ENCODE peak calls at places on chromosomes 4 and X, in four cellular contexts. O is GM23248, D is mesenchymal stem cell, Q is brain microvascular endothelial cell. R is an unnamed sample.

GRCh38 chr4:173919196-173919595 is 364.3 kb downstream of the FBXO8 start:
- DNase-seq in O (no peak), D (peak), Q (no peak), R (no peak)

GRCh38 chr4:77728420-77728819 is 90.7 kb downstream of the CNOT6L start:
- DNase-seq in O (no peak), D (no peak), Q (no peak), R (no peak)

GRCh38 chrX:27583976-27584375 is 6.2 kb upstream of the DCAF8L2 start:
- DNase-seq in O (no peak), D (peak), Q (no peak), R (no peak)

GRCh38 chr4:80072607-80073361 is at the start of gene ANTXR2:
- DNase-seq in O (peak), D (peak), Q (peak), R (peak)

GRCh38 chrX:20547649-20548051 is 280.9 kb upstream of the RPS6KA3 start:
- DNase-seq in O (peak), D (peak), Q (peak), R (no peak)

GRCh38 chr4:145736241-145736831 is 56.4 kb downstream of the C4orf51 start:
- DNase-seq in O (peak), D (peak), Q (no peak), R (no peak)

GRCh38 chr4:187656953-187657352 is 338.6 kb upstream of the ZFP42 start:
- DNase-seq in O (no peak), D (peak), Q (no peak), R (no peak)

GRCh38 chr4:89640620-89641366 is 196.2 kb downstream of the SNCA start:
- DNase-seq in O (peak), D (peak), Q (peak), R (no peak)

GRCh38 chrX:54721424-54721823 is 76.6 kb downstream of the ITIH6 start:
- DNase-seq in O (no peak), D (no peak), Q (no peak), R (no peak)

GRCh38 chr4:139555705-139556070 is 331 bp downstream of the SETD7 start:
- DNase-seq in O (peak), D (no peak), Q (no peak), R (peak)

GRCh38 chr4:158202475-158202874 is 7.8 kb upstream of the TMEM144 start:
- DNase-seq in O (no peak), D (no peak), Q (no peak), R (no peak)

GRCh38 chr4:5212255-5213032 is 161.2 kb downstream of the STK32B start:
- DNase-seq in O (no peak), D (no peak), Q (no peak), R (no peak)

GRCh38 chr4:5079581-5079980 is 28.3 kb downstream of the STK32B start:
- DNase-seq in O (peak), D (peak), Q (peak), R (no peak)

GRCh38 chr4:44522761-44523445 is 74.3 kb upstream of the KCTD8 start:
- DNase-seq in O (no peak), D (no peak), Q (no peak), R (no peak)

GRCh38 chrX:16160729-16161128 is 6.6 kb upstream of the MAGEB17 start:
- DNase-seq in O (peak), D (peak), Q (peak), R (no peak)

GRCh38 chr4:182937268-182938208 is 20.4 kb upstream of the DCTD start:
- DNase-seq in O (peak), D (no peak), Q (no peak), R (no peak)

GRCh38 chr4:7531640-7531994 is 96.9 kb upstream of the PSAPL1 start:
- DNase-seq in O (no peak), D (no peak), Q (no peak), R (no peak)

GRCh38 chrX:134548257-134548732 is 88.3 kb downstream of the HPRT1 start:
- DNase-seq in O (peak), D (peak), Q (no peak), R (no peak)

GRCh38 chrX:134546187-134546586 is 86.2 kb downstream of the HPRT1 start:
- DNase-seq in O (no peak), D (no peak), Q (no peak), R (no peak)

GRCh38 chrX:134551365-134552095 is 91.6 kb downstream of the HPRT1 start:
- DNase-seq in O (peak), D (peak), Q (no peak), R (no peak)

GRCh38 chrX:134547047-134547679 is 87.2 kb downstream of the HPRT1 start:
- DNase-seq in O (peak), D (peak), Q (no peak), R (no peak)

DNA sequence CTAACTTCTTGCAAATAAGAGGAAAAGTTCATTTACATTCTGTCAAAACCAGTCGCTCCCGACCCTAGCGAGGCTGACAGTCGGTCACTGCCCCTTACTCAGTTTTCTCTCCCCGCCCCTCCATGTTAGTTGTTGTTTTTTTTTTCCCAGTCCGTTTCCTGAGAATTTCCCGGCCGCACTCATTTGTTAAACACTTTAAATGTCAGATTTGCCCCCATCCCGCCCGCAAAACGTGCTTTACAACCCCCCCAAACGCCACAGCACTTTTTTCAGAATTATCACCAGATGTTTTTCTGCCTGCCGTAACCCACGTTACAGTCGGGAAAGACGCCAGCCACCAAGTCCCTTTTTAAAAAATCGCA is 88.9 kb downstream of the HPRT1 start:
- DNase-seq in O (no peak), D (no peak), Q (no peak), R (no peak)
- H3K4me3 ChIP-seq in O (peak), D (peak), Q (peak), R (peak)

DNA sequence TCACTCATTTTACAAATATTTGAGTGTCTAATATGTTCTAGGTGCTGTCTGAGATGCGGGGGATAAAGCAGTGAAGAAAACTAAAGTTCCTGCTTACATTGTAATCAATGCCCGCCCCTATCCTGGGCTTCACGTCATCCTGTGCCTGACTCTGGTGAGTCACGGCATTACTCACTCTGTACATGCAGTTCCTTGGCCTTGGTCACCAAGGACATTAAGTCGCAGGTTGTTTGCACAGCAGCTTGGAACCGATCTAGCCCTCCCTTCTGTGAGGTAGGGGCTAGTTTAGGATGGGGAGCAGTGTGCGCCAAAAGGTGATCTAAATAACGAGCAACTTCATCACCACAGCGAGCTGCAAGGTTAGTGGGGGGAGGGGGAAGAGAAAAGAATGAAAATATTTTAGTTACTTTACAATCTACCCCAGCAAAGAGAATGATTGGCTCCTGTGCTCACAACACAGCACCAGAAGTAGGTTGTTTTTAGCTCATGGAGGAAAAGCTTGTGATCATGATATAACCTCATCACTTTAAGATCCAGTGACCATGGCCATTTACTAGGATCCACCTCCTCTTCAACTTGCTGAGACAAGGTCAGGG is 48.0 kb upstream of the HDAC8 start:
- DNase-seq in O (peak), D (peak), Q (peak), R (no peak)
- H3K4me3 ChIP-seq in O (peak), D (no peak), Q (peak), R (no peak)

GRCh38 chr4:185538806-185539205 is 3.5 kb upstream of the PDLIM3 start:
- DNase-seq in O (no peak), D (no peak), Q (no peak), R (no peak)

GRCh38 chr4:185541251-185541671 is 6.0 kb upstream of the PDLIM3 start:
- DNase-seq in O (no peak), D (no peak), Q (no peak), R (no peak)

GRCh38 chr4:185540487-185541125 is 5.3 kb upstream of the PDLIM3 start:
- DNase-seq in O (no peak), D (no peak), Q (no peak), R (no peak)

GRCh38 chr4:185540040-185540439 is 4.7 kb upstream of the PDLIM3 start:
- DNase-seq in O (no peak), D (no peak), Q (no peak), R (no peak)

GRCh38 chr4:185542626-185543336 is 7.5 kb upstream of the PDLIM3 start:
- DNase-seq in O (no peak), D (peak), Q (no peak), R (no peak)
- H3K4me3 ChIP-seq in O (no peak), D (no peak), Q (no peak), R (no peak)

DNA sequence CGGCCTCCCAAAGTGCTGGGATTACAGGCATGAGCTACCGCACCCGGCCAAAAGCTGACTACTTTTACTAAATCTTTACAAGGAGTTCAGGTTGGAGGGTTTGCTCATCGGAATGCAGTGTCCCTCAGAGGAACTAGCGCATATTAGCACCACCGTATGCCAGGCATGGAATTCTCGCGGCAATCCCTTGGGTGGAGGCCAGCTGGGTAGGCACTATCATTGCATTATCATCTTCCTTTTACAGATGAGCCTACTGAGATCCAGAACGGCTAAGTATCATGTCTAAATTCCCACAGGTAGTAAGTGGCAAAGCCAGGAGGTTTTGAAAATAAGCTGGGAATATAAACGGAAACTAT is 6.1 kb upstream of the CXorf66 start:
- DNase-seq in O (peak), D (no peak), Q (no peak), R (no peak)
- H3K4me3 ChIP-seq in O (peak), D (no peak), Q (no peak), R (no peak)

GRCh38 chrX:95716841-95717240 is 967.8 kb upstream of the DIAPH2 start:
- DNase-seq in O (no peak), D (no peak), Q (no peak), R (no peak)

GRCh38 chrX:95718746-95719145 is 965.9 kb upstream of the DIAPH2 start:
- DNase-seq in O (no peak), D (no peak), Q (no peak), R (no peak)

GRCh38 chrX:95721011-95721410 is 963.6 kb upstream of the DIAPH2 start:
- DNase-seq in O (no peak), D (no peak), Q (no peak), R (no peak)
- H3K4me3 ChIP-seq in O (no peak), D (no peak), Q (no peak), R (no peak)

DNA sequence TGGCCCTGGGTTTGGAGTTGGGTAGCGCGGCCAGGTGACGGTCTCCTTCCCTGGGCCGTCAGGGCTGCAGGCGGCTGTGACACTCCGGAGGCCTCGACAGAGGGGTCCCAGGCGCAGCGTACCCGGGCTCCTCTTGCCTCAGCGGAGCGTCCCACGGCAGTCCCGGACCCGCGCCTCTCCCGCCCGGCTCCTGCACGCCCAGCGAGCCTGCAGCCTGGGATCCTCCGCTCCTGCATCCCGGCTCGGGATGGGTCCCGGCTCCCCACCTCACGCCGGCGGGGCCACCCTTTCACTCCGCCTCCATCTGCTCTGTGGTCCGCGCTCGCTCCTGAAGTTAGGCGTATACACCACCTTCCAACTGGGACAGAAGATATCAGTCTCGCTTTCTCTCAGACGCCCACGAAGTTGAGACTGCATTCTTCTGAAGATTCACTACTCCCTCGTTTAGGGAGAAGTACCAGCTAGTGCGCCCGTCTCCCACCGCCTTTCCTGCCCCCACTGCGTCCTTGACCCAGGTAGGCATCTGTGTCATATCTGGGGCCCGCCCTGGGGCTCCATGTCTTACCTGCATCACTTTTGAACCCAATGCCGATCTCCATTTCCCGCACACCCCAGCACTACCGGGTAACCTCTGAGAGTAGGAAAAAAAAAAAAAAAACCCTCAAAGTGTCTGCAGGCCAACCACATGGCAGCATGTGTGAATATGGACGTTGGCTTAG is 32.3 kb upstream of the KDR start:
- DNase-seq in O (peak), D (no peak), Q (no peak), R (no peak)
- H3K4me3 ChIP-seq in O (peak), D (peak), Q (peak), R (no peak)

DNA sequence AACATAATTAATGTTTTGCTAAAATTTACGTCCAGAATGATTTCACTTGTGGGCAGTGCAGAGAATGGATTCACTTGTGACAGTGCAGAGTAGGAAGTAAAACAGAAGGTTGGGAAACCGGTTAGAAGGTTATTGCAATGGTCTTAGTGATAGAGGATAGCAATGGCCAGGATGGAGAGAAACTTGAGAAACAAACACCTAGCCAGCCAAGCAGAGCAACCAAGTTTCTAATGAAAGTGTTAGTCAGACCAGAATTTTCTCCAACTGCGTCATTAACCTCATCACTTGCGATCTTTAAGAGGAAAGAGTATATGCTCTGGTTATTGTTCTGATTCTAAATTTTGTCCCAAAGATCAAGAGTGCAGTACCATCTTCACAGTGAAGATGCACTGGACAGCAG is 50.0 kb upstream of the TBC1D9 start:
- DNase-seq in O (no peak), D (no peak), Q (no peak), R (no peak)
- H3K4me3 ChIP-seq in O (no peak), D (no peak), Q (no peak), R (no peak)